ENCODE peak calls at places on chromosomes 6 and 20, in ten cellular contexts. P, Y, Z, C, U, S, N, O, L and Q are unnamed samples.

GRCh38 chr6:2751871-2752270 is 1.1 kb upstream of the MYLK4 start:
- DNase-seq in P (no peak), Y (no peak), Z (no peak), C (no peak), U (no peak), S (no peak), N (no peak), O (no peak), L (no peak), Q (no peak)

GRCh38 chr6:14713966-14714631 is 531.8 kb upstream of the JARID2 start:
- DNase-seq in P (no peak), Y (no peak), Z (no peak), C (peak), U (no peak), S (no peak), N (no peak), O (no peak), L (no peak), Q (no peak)

GRCh38 chr6:89924231-89924630 is 30.0 kb downstream of the GJA10 start:
- DNase-seq in P (no peak), Y (no peak), Z (no peak), C (no peak), U (no peak), S (no peak), N (no peak), O (no peak), L (no peak), Q (no peak)

GRCh38 chr6:170165085-170165484 is 125.8 kb downstream of the DLL1 start:
- DNase-seq in P (no peak), Y (no peak), Z (no peak), C (no peak), U (no peak), S (no peak), N (no peak), O (no peak), L (no peak), Q (no peak)

GRCh38 chr20:4563534-4563933 is 158.2 kb upstream of the PRND start:
- DNase-seq in P (no peak), Y (no peak), Z (no peak), C (peak), U (no peak), S (no peak), N (no peak), O (peak), L (no peak), Q (peak)

GRCh38 chr6:2839195-2839981 is 2.3 kb downstream of the SERPINB1 start:
- DNase-seq in P (no peak), Y (no peak), Z (no peak), C (peak), U (no peak), S (no peak), N (no peak), O (peak), L (no peak), Q (peak)

GRCh38 chr6:17881085-17881883 is 106.2 kb downstream of the KIF13A start:
- DNase-seq in P (no peak), Y (no peak), Z (no peak), C (no peak), U (no peak), S (no peak), N (peak), O (no peak), L (no peak), Q (peak)

GRCh38 chr6:25222006-25222715 is 57.0 kb upstream of the CARMIL1 start:
- DNase-seq in P (no peak), Y (no peak), Z (no peak), C (no peak), U (no peak), S (no peak), N (no peak), O (no peak), L (no peak), Q (no peak)

GRCh38 chr6:105428342-105428957 is 25.6 kb upstream of the PREP start:
- DNase-seq in P (no peak), Y (no peak), Z (no peak), C (peak), U (no peak), S (no peak), N (peak), O (peak), L (peak), Q (peak)

GRCh38 chr6:89208551-89208950 is 8.6 kb downstream of the GABRR1 start:
- DNase-seq in P (no peak), Y (no peak), Z (no peak), C (no peak), U (no peak), S (no peak), N (no peak), O (no peak), L (no peak), Q (no peak)

GRCh38 chr20:46282669-46283068 is 25.6 kb downstream of the CDH22 start:
- DNase-seq in P (no peak), Y (no peak), Z (no peak), C (no peak), U (no peak), S (no peak), N (no peak), O (no peak), L (no peak), Q (no peak)

GRCh38 chr6:119484598-119484997 is 135.0 kb upstream of the MAN1A1 start:
- DNase-seq in P (no peak), Y (no peak), Z (no peak), C (peak), U (no peak), S (no peak), N (no peak), O (peak), L (peak), Q (peak)

GRCh38 chr6:139871165-139871710 is 496.8 kb upstream of the CITED2 start:
- DNase-seq in P (no peak), Y (no peak), Z (no peak), C (no peak), U (no peak), S (no peak), N (no peak), O (no peak), L (no peak), Q (no peak)

GRCh38 chr6:164967102-164967501 is 342.3 kb downstream of the C6orf118 start:
- DNase-seq in P (no peak), Y (no peak), Z (no peak), C (no peak), U (no peak), S (no peak), N (no peak), O (no peak), L (no peak), Q (no peak)

GRCh38 chr20:53642196-53643030 is 48.8 kb upstream of the ZNF217 start:
- DNase-seq in P (no peak), Y (no peak), Z (peak), C (peak), U (peak), S (peak), N (no peak), O (no peak), L (peak), Q (peak)

GRCh38 chr6:115740907-115741306 is 319.8 kb downstream of the FRK start:
- DNase-seq in P (no peak), Y (no peak), Z (no peak), C (no peak), U (no peak), S (no peak), N (no peak), O (no peak), L (no peak), Q (no peak)

GRCh38 chr6:124053315-124053714 is 249.7 kb downstream of the NKAIN2 start:
- DNase-seq in P (no peak), Y (no peak), Z (no peak), C (no peak), U (no peak), S (no peak), N (no peak), O (no peak), L (no peak), Q (no peak)

GRCh38 chr20:17573493-17573892 is 3.6 kb downstream of the DSTN start:
- DNase-seq in P (no peak), Y (no peak), Z (no peak), C (no peak), U (no peak), S (no peak), N (no peak), O (no peak), L (no peak), Q (no peak)

GRCh38 chr6:110250058-110250457 is 69.8 kb downstream of the CDC40 start:
- DNase-seq in P (no peak), Y (no peak), Z (no peak), C (no peak), U (no peak), S (no peak), N (no peak), O (no peak), L (no peak), Q (no peak)

GRCh38 chr20:37345339-37346231 is at the start of gene SRC:
- DNase-seq in P (no peak), Y (no peak), Z (peak), C (peak), U (peak), S (peak), N (peak), O (no peak), L (no peak), Q (peak)